ENCODE peak calls at places on chromosomes 5 and 9, in five cellular contexts. A is T1000; H is activated CD4-positive, alpha-beta T cell treated with anti-CD3 and anti-CD28 coated beads for 24 hours; I is NCI-H460; L is NCI-H2081. Q is an unnamed sample.

GRCh38 chr9:68551191-68551590 is 10.5 kb upstream of the TMEM252 start:
- DNase-seq in A (no peak), H (no peak), I (no peak), L (no peak), Q (no peak)

GRCh38 chr5:60633336-60633735 is 66.6 kb downstream of the DEPDC1B start:
- DNase-seq in A (no peak), H (no peak), I (no peak), L (no peak), Q (no peak)

GRCh38 chr5:131495536-131496399 is 139.3 kb downstream of the RAPGEF6 start:
- DNase-seq in A (no peak), H (no peak), I (no peak), L (no peak), Q (no peak)

GRCh38 chr9:31916591-31917223 is 467.7 kb upstream of the ACO1 start:
- DNase-seq in A (no peak), H (no peak), I (no peak), L (peak; percentile 35), Q (no peak)

GRCh38 chr5:63962345-63962744 is at the start of gene HTR1A:
- DNase-seq in A (no peak), H (no peak), I (no peak), L (no peak), Q (no peak)

GRCh38 chr5:149526855-149527590 is 24.2 kb downstream of the CSNK1A1 start:
- DNase-seq in A (no peak), H (no peak), I (no peak), L (no peak), Q (no peak)

GRCh38 chr5:163649522-163649921 is 144.1 kb downstream of the MAT2B start:
- DNase-seq in A (no peak), H (no peak), I (peak; percentile 28), L (peak; percentile 54), Q (no peak)

GRCh38 chr5:135246923-135247795 is 151.9 kb downstream of the MACROH2A1 start:
- DNase-seq in A (peak; percentile 81), H (no peak), I (peak; percentile 82), L (no peak), Q (no peak)

GRCh38 chr5:57501414-57502321 is 19.1 kb upstream of the ACTBL2 start:
- DNase-seq in A (no peak), H (no peak), I (no peak), L (peak; percentile 11), Q (peak; percentile 64)

GRCh38 chr9:113631093-113631765 is 167.7 kb downstream of the RGS3 start:
- DNase-seq in A (no peak), H (no peak), I (no peak), L (no peak), Q (no peak)

GRCh38 chr5:52693836-52694235 is 93.9 kb upstream of the ITGA1 start:
- DNase-seq in A (no peak), H (no peak), I (no peak), L (no peak), Q (no peak)

GRCh38 chr5:145502906-145503305 is 332.2 kb downstream of the PRELID2 start:
- DNase-seq in A (no peak), H (no peak), I (no peak), L (no peak), Q (no peak)

GRCh38 chr9:112558476-112558875 is 71.8 kb downstream of the KIAA1958 start:
- DNase-seq in A (no peak), H (no peak), I (no peak), L (no peak), Q (no peak)

GRCh38 chr9:35686222-35687203 is 3.2 kb downstream of the TPM2 start:
- DNase-seq in A (no peak), H (no peak), I (no peak), L (no peak), Q (no peak)

GRCh38 chr5:90909091-90909503 is 350.5 kb downstream of the ADGRV1 start:
- DNase-seq in A (no peak), H (no peak), I (no peak), L (no peak), Q (no peak)

GRCh38 chr5:115262066-115262404 is 642 bp downstream of the PGGT1B start:
- DNase-seq in A (no peak), H (no peak), I (no peak), L (no peak), Q (no peak)

GRCh38 chr5:119470851-119471451 is 18.7 kb downstream of the HSD17B4 start:
- DNase-seq in A (no peak), H (no peak), I (peak; percentile 25), L (peak; percentile 38), Q (peak; percentile 65)

GRCh38 chr5:32275421-32275765 is 37.3 kb downstream of the MTMR12 start:
- DNase-seq in A (no peak), H (no peak), I (no peak), L (no peak), Q (no peak)

GRCh38 chr9:131349522-131349880 is 44.4 kb upstream of the PRRC2B start:
- DNase-seq in A (no peak), H (no peak), I (no peak), L (no peak), Q (no peak)

GRCh38 chr9:4315582-4316215 is 15.8 kb upstream of the GLIS3 start:
- DNase-seq in A (peak; percentile 15), H (peak; percentile 66), I (peak; percentile 65), L (peak; percentile 79), Q (peak; percentile 72)

GRCh38 chr9:81083062-81083461 is 606.3 kb downstream of the TLE1 start:
- DNase-seq in A (no peak), H (no peak), I (no peak), L (peak; percentile 39), Q (no peak)

GRCh38 chr5:56412601-56413379 is 179.7 kb upstream of the ANKRD55 start:
- DNase-seq in A (no peak), H (no peak), I (no peak), L (no peak), Q (peak; percentile 69)